ENCODE peak calls at places on chromosome 2, in seven cellular contexts. P is NCI-H1092 treated with DMSO at 0.1 percent for 48 hours; M is transverse colon; E is endodermal cell; Y is activated CD4-positive, alpha-beta T cell treated with anti-CD3 and anti-CD28 coated beads, Interleukin-2, amount 10 ng/mL, durations not matched to agents 7 days and 5 days; C is RKO; L is left colon. F is an unnamed sample.

GRCh38 chr2:162041465-162041864 is 32.5 kb downstream of the DPP4 start:
- DNase-seq in Y (no peak), E (no peak), L (no peak), C (no peak), M (no peak), P (no peak), F (no peak)

GRCh38 chr2:167794554-167795255 is 452.7 kb downstream of the STK39 start:
- DNase-seq in E (no peak), C (no peak), P (no peak), M (no peak), L (no peak), Y (no peak), F (no peak)

GRCh38 chr2:9441556-9441955 is 18.1 kb downstream of the CPSF3 start:
- DNase-seq in C (no peak), P (no peak), Y (no peak), M (no peak), E (no peak), L (no peak), F (no peak)

GRCh38 chr2:73852020-73852419 is 23.3 kb downstream of the STAMBP start:
- DNase-seq in L (no peak), M (no peak), C (peak), P (no peak), E (no peak), Y (no peak), F (no peak)

GRCh38 chr2:160876765-160877164 is 283.5 kb upstream of the TANK start:
- DNase-seq in M (no peak), Y (no peak), E (no peak), P (no peak), C (no peak), L (no peak), F (no peak)

GRCh38 chr2:113187771-113188170 is 14.0 kb downstream of the PSD4 start:
- DNase-seq in Y (no peak), P (no peak), M (no peak), L (no peak), E (no peak), C (no peak), F (no peak)

GRCh38 chr2:235535423-235536130 is 41.7 kb downstream of the AGAP1 start:
- DNase-seq in C (no peak), M (no peak), P (no peak), L (peak), Y (no peak), E (no peak), F (no peak)

GRCh38 chr2:221969087-221969829 is 329.5 kb downstream of the PAX3 start:
- DNase-seq in P (peak), M (no peak), C (peak), L (no peak), Y (peak), E (no peak), F (peak)

GRCh38 chr2:126831234-126832005 is 67.3 kb upstream of the TEX51 start:
- DNase-seq in P (no peak), Y (no peak), M (no peak), L (no peak), C (no peak), E (peak), F (no peak)

GRCh38 chr2:3641841-3642421 is 16.1 kb upstream of the ALLC start:
- DNase-seq in C (no peak), M (no peak), E (peak), L (no peak), P (no peak), Y (no peak), F (peak)

GRCh38 chr2:66541646-66542045 is 106.7 kb downstream of the MEIS1 start:
- DNase-seq in M (no peak), L (no peak), C (no peak), Y (no peak), E (no peak), P (no peak), F (no peak)

GRCh38 chr2:233563663-233564430 is 2.7 kb downstream of the USP40 start:
- DNase-seq in E (no peak), Y (no peak), C (no peak), P (no peak), L (no peak), M (no peak), F (no peak)

GRCh38 chr2:200592414-200593075 is 6.7 kb downstream of the AOX1 start:
- DNase-seq in C (peak), M (no peak), Y (no peak), P (no peak), L (no peak), E (no peak), F (no peak)

GRCh38 chr2:66874411-66874810 is 439.5 kb downstream of the MEIS1 start:
- DNase-seq in C (no peak), M (no peak), L (no peak), P (no peak), E (no peak), Y (no peak), F (no peak)

GRCh38 chr2:165777522-165778186 is 16.4 kb downstream of the GALNT3 start:
- DNase-seq in Y (peak), E (no peak), C (no peak), M (no peak), P (no peak), L (no peak), F (no peak)

GRCh38 chr2:18117592-18117991 is 239.1 kb downstream of the KCNS3 start:
- DNase-seq in C (peak), M (peak), Y (peak), P (no peak), L (no peak), E (peak), F (peak)

GRCh38 chr2:165804719-165805118 is 10.7 kb upstream of the GALNT3 start:
- DNase-seq in P (no peak), M (peak), Y (no peak), E (no peak), C (no peak), L (no peak), F (no peak)

GRCh38 chr2:97951155-97951670 is 44.5 kb downstream of the TMEM131 start:
- DNase-seq in M (no peak), C (no peak), E (peak), L (no peak), Y (no peak), P (no peak), F (no peak)

GRCh38 chr2:40341198-40341597 is 110.7 kb downstream of the SLC8A1 start:
- DNase-seq in L (no peak), P (no peak), C (no peak), Y (no peak), M (no peak), E (no peak), F (no peak)

GRCh38 chr2:71780162-71780561 is 326.8 kb downstream of the DYSF start:
- DNase-seq in L (no peak), P (no peak), M (no peak), Y (no peak), E (peak), C (no peak), F (no peak)

GRCh38 chr2:80530442-80531064 is 226.0 kb upstream of the LRRTM1 start:
- DNase-seq in L (no peak), C (no peak), Y (no peak), P (no peak), M (no peak), E (no peak), F (no peak)

GRCh38 chr2:62071760-62072680 is 123.9 kb upstream of the B3GNT2 start:
- DNase-seq in M (no peak), E (no peak), P (no peak), C (no peak), L (no peak), Y (no peak), F (no peak)

GRCh38 chr2:113084249-113085000 is 16.7 kb downstream of the IL1F10 start:
- DNase-seq in Y (peak), C (peak), L (no peak), P (no peak), M (no peak), E (no peak), F (no peak)

GRCh38 chr2:70011786-70012185 is 50.4 kb upstream of the ASPRV1 start:
- DNase-seq in C (no peak), M (no peak), L (no peak), P (no peak), Y (no peak), E (no peak), F (no peak)

GRCh38 chr2:42438685-42439084 is 55.1 kb downstream of the KCNG3 start:
- DNase-seq in Y (no peak), M (no peak), L (no peak), C (no peak), P (no peak), E (no peak), F (no peak)

GRCh38 chr2:226354434-226354833 is 445.2 kb downstream of the IRS1 start:
- DNase-seq in Y (no peak), M (no peak), E (no peak), C (no peak), P (no peak), L (no peak), F (no peak)

GRCh38 chr2:188610050-188610444 is 318.4 kb downstream of the GULP1 start:
- DNase-seq in E (no peak), L (no peak), Y (no peak), M (no peak), C (no peak), P (no peak), F (no peak)

GRCh38 chr2:111706481-111707001 is 177.5 kb downstream of the ANAPC1 start:
- DNase-seq in E (peak), L (no peak), P (no peak), Y (no peak), C (no peak), M (no peak), F (no peak)

GRCh38 chr2:203122317-203122998 is 107.8 kb downstream of the NBEAL1 start:
- DNase-seq in E (no peak), Y (no peak), L (no peak), M (no peak), C (peak), P (no peak), F (no peak)

GRCh38 chr2:62657752-62658151 is 47.8 kb upstream of the EHBP1 start:
- DNase-seq in C (no peak), L (no peak), Y (no peak), P (no peak), E (no peak), M (no peak), F (no peak)